ENCODE peak calls at places on chromosomes 2 and 18, in five cellular contexts. C is Peyer's patch, O is Karpas-422, I is endodermal cell, V is pancreas. N is an unnamed sample.

GRCh38 chr2:126543081-126543480 is 112.9 kb upstream of the GYPC start:
- DNase-seq in I (no peak), O (no peak), V (no peak), C (no peak), N (no peak)

GRCh38 chr18:72985686-72986085 is 117.9 kb upstream of the NETO1 start:
- DNase-seq in V (no peak), C (no peak), I (no peak), O (no peak), N (no peak)

GRCh38 chr2:45134014-45134413 is 124.8 kb upstream of the SIX2 start:
- DNase-seq in I (peak; percentile 61), O (peak; percentile 93), C (no peak), V (no peak), N (no peak)

GRCh38 chr2:237693281-237694039 is 66.1 kb downstream of the LRRFIP1 start:
- DNase-seq in C (peak; percentile 64), V (no peak), O (no peak), I (no peak), N (no peak)

GRCh38 chr2:59585657-59586056 is 967.8 kb downstream of the BCL11A start:
- DNase-seq in C (peak; percentile 64), V (no peak), I (peak; percentile 53), O (no peak), N (no peak)

GRCh38 chr2:150370600-150370999 is 116.9 kb downstream of the RND3 start:
- DNase-seq in I (no peak), V (no peak), C (peak; percentile 62), O (no peak), N (no peak)

GRCh38 chr2:42163444-42164045 is 5.6 kb upstream of the EML4 start:
- DNase-seq in V (no peak), I (no peak), C (no peak), O (no peak), N (no peak)

GRCh38 chr18:24322594-24323136 is 75.0 kb downstream of the OSBPL1A start:
- DNase-seq in O (no peak), I (no peak), V (no peak), C (no peak), N (no peak)

GRCh38 chr18:28177828-28178635 is 1.1 kb upstream of the CDH2 start:
- DNase-seq in C (no peak), V (peak; percentile 22), O (no peak), I (peak; percentile 94), N (no peak)

GRCh38 chr2:191218292-191218898 is 26.8 kb upstream of the MYO1B start:
- DNase-seq in C (peak; percentile 65), V (no peak), O (peak; percentile 84), I (peak; percentile 89), N (no peak)

GRCh38 chr18:36378194-36378593 is 80.7 kb downstream of the FHOD3 start:
- DNase-seq in O (no peak), I (no peak), V (no peak), C (no peak), N (no peak)

GRCh38 chr2:237697586-237698337 is 70.4 kb downstream of the LRRFIP1 start:
- DNase-seq in O (no peak), C (peak; percentile 60), I (no peak), V (no peak), N (no peak)

GRCh38 chr2:191231995-191232394 is 13.2 kb upstream of the MYO1B start:
- DNase-seq in O (peak; percentile 48), I (no peak), V (no peak), C (no peak), N (no peak)

GRCh38 chr2:185463481-185463880 is 275.1 kb upstream of the FSIP2 start:
- DNase-seq in V (no peak), I (no peak), C (no peak), O (no peak), N (no peak)

GRCh38 chr2:33650171-33650570 is 51.1 kb upstream of the FAM98A start:
- DNase-seq in V (no peak), I (no peak), C (no peak), O (no peak), N (no peak)

GRCh38 chr2:16939771-16940170 is 274.1 kb upstream of the CYRIA start:
- DNase-seq in V (no peak), O (no peak), C (no peak), I (no peak), N (no peak)
- H3K4me1 ChIP-seq in V (peaks cover 3% of the 10 kb centered on the region), O (no peaks in the 10 kb centered on the region), C (no peaks in the 10 kb centered on the region), I (peaks cover 8% of the 10 kb centered on the region), N (no peaks in the 10 kb centered on the region)

DNA sequence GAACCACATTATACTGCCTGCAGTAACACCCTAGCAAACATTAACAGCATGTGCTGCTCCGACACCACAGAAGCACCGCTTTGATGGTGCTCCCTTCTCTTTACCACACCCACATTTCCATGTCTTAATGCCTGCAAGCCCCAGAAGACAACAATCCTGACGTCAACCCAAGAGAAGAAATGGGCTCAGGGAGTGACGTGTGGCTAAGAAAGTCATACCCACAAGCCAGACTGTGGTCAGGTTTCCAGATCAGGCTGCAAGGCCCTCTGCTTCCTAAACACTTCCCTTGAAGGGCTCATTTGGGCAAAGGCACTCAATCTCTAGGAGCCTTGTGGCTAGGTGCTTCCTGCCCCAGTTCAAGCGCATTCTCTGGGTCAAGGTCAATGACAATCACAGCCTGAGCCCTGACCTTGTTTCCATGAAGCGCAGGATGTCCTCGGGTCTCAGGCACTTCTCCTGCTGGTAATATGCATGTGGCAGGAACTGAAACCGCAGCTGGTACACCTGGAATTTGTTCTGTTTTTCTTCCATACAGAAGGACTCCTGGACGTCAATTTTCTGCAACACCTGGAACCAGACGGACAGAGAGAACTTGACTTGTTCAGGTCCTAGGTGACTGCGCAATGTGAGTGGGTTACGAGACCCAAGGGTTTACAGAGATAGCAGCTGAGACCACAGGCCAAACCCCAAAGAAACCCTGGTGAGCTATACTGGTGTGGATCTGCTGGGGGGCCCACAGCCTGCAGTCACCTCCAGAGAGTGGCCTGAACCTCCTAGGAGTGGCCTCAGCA is 67.2 kb downstream of the POLR1A start:
- DNase-seq in V (no peak), C (peak; percentile 82), O (no peak), I (no peak), N (no peak)
- H3K27ac ChIP-seq in V (no peak overlapping the region), C (peak overlapping the region; percentile 86), O (no peak overlapping the region), I (no peak overlapping the region), N (peak overlapping the region; percentile 88)

GRCh38 chr2:44087714-44088092 is 81.0 kb upstream of the PPM1B start:
- DNase-seq in I (peak; percentile 63), O (no peak), V (no peak), C (no peak), N (no peak)
- H3K4me3 ChIP-seq in I (peak overlapping the region; percentile 75), O (peak overlapping the region; percentile 57), V (peak overlapping the region; percentile 35), C (peak overlapping the region; percentile 24), N (peak overlapping the region; percentile 68)

GRCh38 chr2:130821867-130822266 is 14.8 kb upstream of the ARHGEF4 start:
- DNase-seq in V (no peak), I (peak; percentile 37), C (no peak), O (no peak), N (no peak)
- H3K4me1 ChIP-seq in V (no peaks in the 10 kb centered on the region), I (no peaks in the 10 kb centered on the region), C (no peaks in the 10 kb centered on the region), O (no peaks in the 10 kb centered on the region), N (peaks cover 14% of the 10 kb centered on the region)

GRCh38 chr2:10406491-10406890 is 41.6 kb downstream of the ODC1 start:
- DNase-seq in O (no peak), I (no peak), V (peak; percentile 26), C (no peak), N (no peak)

GRCh38 chr2:10406016-10406415 is 42.1 kb downstream of the ODC1 start:
- DNase-seq in C (no peak), V (peak; percentile 23), I (no peak), O (no peak), N (no peak)

GRCh38 chr2:10402652-10403215 is 45.4 kb downstream of the ODC1 start:
- DNase-seq in I (no peak), V (no peak), C (no peak), O (no peak), N (no peak)

GRCh38 chr2:10405441-10405840 is 42.7 kb downstream of the ODC1 start:
- DNase-seq in V (peak; percentile 83), C (no peak), O (no peak), I (no peak), N (no peak)

DNA sequence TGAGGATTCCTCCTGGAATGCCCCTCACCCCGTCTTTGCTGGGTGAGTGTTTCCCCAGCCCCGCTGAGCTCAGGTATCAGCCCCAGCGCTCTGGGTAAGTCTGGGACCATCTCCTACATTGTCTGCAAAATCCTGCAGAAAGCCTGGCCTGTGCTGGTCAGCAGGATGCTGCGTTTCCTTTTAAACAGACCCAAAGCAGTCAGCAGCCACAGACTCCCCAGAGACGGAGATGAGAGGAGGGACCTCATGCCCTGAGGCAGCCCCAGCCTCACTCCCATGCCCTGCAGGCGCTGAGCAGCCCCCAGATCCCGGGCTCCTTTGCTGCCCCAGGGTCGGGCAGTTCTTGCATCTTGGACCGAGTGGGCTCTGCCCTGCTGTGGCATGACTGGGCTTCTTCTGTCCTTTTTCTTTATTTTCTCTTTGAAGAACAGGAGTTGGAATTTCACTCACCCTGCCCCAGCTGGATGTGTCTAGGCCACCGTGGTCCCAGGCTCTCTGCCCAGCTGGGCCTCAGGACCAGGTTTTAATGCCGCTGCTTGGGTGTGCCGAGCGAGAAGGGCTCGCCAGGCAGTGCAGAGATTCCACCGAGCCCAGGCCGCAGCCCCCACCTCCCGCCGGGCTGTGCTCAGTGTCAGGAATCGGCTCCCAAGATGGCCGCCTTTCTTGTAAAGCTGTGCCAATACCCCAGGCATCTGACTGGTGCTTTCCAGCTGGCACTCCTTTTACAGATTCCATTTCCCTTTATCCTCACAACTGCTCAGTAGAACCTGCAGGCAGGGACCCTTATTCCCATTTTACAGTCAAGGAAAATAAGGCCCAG is 43.6 kb downstream of the ODC1 start:
- DNase-seq in C (no peak), V (peak; percentile 30), I (no peak), O (no peak), N (no peak)
- H3K27ac ChIP-seq in C (peak overlapping the region; percentile 83), V (peak overlapping the region; percentile 33), I (peak overlapping the region; percentile 1), O (no peak overlapping the region), N (no peak overlapping the region)